ENCODE peak calls at places on chromosomes 11 and 22, in eight cellular contexts. One of them, this sample, is unnamed.

GRCh38 chr11:72441647-72442267 is 7.4 kb upstream of the CLPB start:
- DNase-seq in heart right ventricle: peak; percentile 53
- DNase-seq in pancreas: no peak
- DNase-seq in colonic mucosa: no peak
- DNase-seq in IMR-90: peak; percentile 63
- DNase-seq in A549: no peak
- DNase-seq in CD8-positive, alpha-beta T cell: no peak
- DNase-seq in right lobe of liver: no peak
- DNase-seq in this sample: no peak

GRCh38 chr22:22721681-22722309 is 77.4 kb downstream of the GGTLC2 start:
- DNase-seq in heart right ventricle: no peak
- DNase-seq in pancreas: no peak
- DNase-seq in colonic mucosa: no peak
- DNase-seq in IMR-90: peak; percentile 83
- DNase-seq in A549: no peak
- DNase-seq in CD8-positive, alpha-beta T cell: no peak
- DNase-seq in right lobe of liver: no peak
- DNase-seq in this sample: peak; percentile 87

GRCh38 chr11:102589047-102589459 is 36.1 kb downstream of the MMP20 start:
- DNase-seq in heart right ventricle: no peak
- DNase-seq in pancreas: no peak
- DNase-seq in colonic mucosa: no peak
- DNase-seq in IMR-90: no peak
- DNase-seq in A549: no peak
- DNase-seq in CD8-positive, alpha-beta T cell: no peak
- DNase-seq in right lobe of liver: no peak
- DNase-seq in this sample: no peak

GRCh38 chr11:7490054-7490453 is 4.7 kb downstream of the OLFML1 start:
- DNase-seq in heart right ventricle: no peak
- DNase-seq in pancreas: no peak
- DNase-seq in colonic mucosa: no peak
- DNase-seq in IMR-90: peak; percentile 18
- DNase-seq in A549: no peak
- DNase-seq in CD8-positive, alpha-beta T cell: no peak
- DNase-seq in right lobe of liver: no peak
- DNase-seq in this sample: no peak

GRCh38 chr11:117837791-117838190 is 13.2 kb upstream of the FXYD2 start:
- DNase-seq in heart right ventricle: peak; percentile 1
- DNase-seq in pancreas: peak; percentile 15
- DNase-seq in colonic mucosa: no peak
- DNase-seq in IMR-90: no peak
- DNase-seq in A549: no peak
- DNase-seq in CD8-positive, alpha-beta T cell: no peak
- DNase-seq in right lobe of liver: no peak
- DNase-seq in this sample: peak; percentile 58

GRCh38 chr11:38274031-38274430 is 1676.0 kb upstream of the RAG2 start:
- DNase-seq in heart right ventricle: no peak
- DNase-seq in pancreas: no peak
- DNase-seq in colonic mucosa: no peak
- DNase-seq in IMR-90: no peak
- DNase-seq in A549: no peak
- DNase-seq in CD8-positive, alpha-beta T cell: no peak
- DNase-seq in right lobe of liver: no peak
- DNase-seq in this sample: no peak

GRCh38 chr22:40289991-40290459 is 56.3 kb upstream of the ADSL start:
- DNase-seq in heart right ventricle: no peak
- DNase-seq in pancreas: no peak
- DNase-seq in colonic mucosa: no peak
- DNase-seq in IMR-90: no peak
- DNase-seq in A549: no peak
- DNase-seq in CD8-positive, alpha-beta T cell: peak; percentile 52
- DNase-seq in right lobe of liver: no peak
- DNase-seq in this sample: no peak

GRCh38 chr22:28983788-28984441 is 77.7 kb downstream of the C22orf31 start:
- DNase-seq in heart right ventricle: no peak
- DNase-seq in pancreas: no peak
- DNase-seq in colonic mucosa: no peak
- DNase-seq in IMR-90: no peak
- DNase-seq in A549: no peak
- DNase-seq in CD8-positive, alpha-beta T cell: no peak
- DNase-seq in right lobe of liver: no peak
- DNase-seq in this sample: no peak

GRCh38 chr11:77151804-77152513 is 23.9 kb downstream of the MYO7A start:
- DNase-seq in heart right ventricle: no peak
- DNase-seq in pancreas: no peak
- DNase-seq in colonic mucosa: no peak
- DNase-seq in IMR-90: peak; percentile 32
- DNase-seq in A549: no peak
- DNase-seq in CD8-positive, alpha-beta T cell: peak; percentile 21
- DNase-seq in right lobe of liver: no peak
- DNase-seq in this sample: no peak

GRCh38 chr22:44542561-44543222 is 44.7 kb upstream of the RTL6 start:
- DNase-seq in heart right ventricle: no peak
- DNase-seq in pancreas: no peak
- DNase-seq in colonic mucosa: no peak
- DNase-seq in IMR-90: no peak
- DNase-seq in A549: no peak
- DNase-seq in CD8-positive, alpha-beta T cell: no peak
- DNase-seq in right lobe of liver: no peak
- DNase-seq in this sample: peak; percentile 51

GRCh38 chr11:45929486-45930030 is 7.1 kb downstream of the LARGE2 start:
- DNase-seq in heart right ventricle: no peak
- DNase-seq in pancreas: no peak
- DNase-seq in colonic mucosa: no peak
- DNase-seq in IMR-90: no peak
- DNase-seq in A549: no peak
- DNase-seq in CD8-positive, alpha-beta T cell: no peak
- DNase-seq in right lobe of liver: no peak
- DNase-seq in this sample: peak; percentile 46

GRCh38 chr11:75475767-75476650 is 43.0 kb upstream of the KLHL35 start:
- DNase-seq in heart right ventricle: peak; percentile 39
- DNase-seq in pancreas: no peak
- DNase-seq in colonic mucosa: peak; percentile 32
- DNase-seq in IMR-90: peak; percentile 60
- DNase-seq in A549: no peak
- DNase-seq in CD8-positive, alpha-beta T cell: no peak
- DNase-seq in right lobe of liver: no peak
- DNase-seq in this sample: no peak

GRCh38 chr11:116610190-116610589 is 162.6 kb downstream of the BUD13 start:
- DNase-seq in heart right ventricle: no peak
- DNase-seq in pancreas: no peak
- DNase-seq in colonic mucosa: no peak
- DNase-seq in IMR-90: no peak
- DNase-seq in A549: no peak
- DNase-seq in CD8-positive, alpha-beta T cell: no peak
- DNase-seq in right lobe of liver: no peak
- DNase-seq in this sample: no peak

DNA sequence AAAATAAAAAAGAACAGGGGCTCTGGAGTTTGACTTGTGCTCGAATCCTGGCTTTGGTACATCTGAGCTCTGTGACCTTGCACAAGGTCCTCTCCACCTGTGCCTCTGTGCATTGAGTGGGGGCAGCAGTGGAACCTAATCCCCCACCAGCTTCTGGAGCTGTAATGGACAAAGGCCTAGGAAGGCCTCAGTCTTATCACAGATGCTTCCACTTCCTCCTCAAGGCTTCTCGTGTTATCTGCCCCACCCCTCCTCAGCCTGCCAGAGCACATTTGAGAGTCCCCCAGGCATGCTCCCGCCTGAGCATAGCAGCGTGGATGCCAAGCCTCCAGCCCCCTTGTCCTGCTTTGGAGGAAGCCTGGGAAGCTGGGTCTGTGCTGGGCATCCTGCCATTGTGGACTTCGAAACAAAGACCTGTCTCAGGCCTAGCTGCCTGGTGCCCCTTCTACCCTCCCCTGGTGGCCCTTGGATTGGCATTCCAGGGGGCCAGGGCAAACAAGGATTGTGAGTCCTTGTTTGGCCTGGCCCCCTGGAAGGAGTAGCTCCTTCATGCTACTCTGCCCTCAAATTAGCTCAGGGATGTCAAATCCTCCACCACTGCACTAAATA is 15.0 kb downstream of the SLC35E4 start:
- DNase-seq in heart right ventricle: no peak
- DNase-seq in pancreas: no peak
- DNase-seq in colonic mucosa: no peak
- DNase-seq in IMR-90: no peak
- DNase-seq in A549: no peak
- DNase-seq in CD8-positive, alpha-beta T cell: no peak
- DNase-seq in right lobe of liver: no peak
- DNase-seq in this sample: no peak
- H3K27ac ChIP-seq in heart right ventricle: no peak overlapping the region
- H3K27ac ChIP-seq in pancreas: no peak overlapping the region
- H3K27ac ChIP-seq in colonic mucosa: no peak overlapping the region
- H3K27ac ChIP-seq in IMR-90: no peak overlapping the region
- H3K27ac ChIP-seq in A549: no peak overlapping the region
- H3K27ac ChIP-seq in CD8-positive, alpha-beta T cell: no peak overlapping the region
- H3K27ac ChIP-seq in right lobe of liver: no peak overlapping the region
- H3K27ac ChIP-seq in this sample: no peak overlapping the region

GRCh38 chr22:21657020-21657360 is 8.8 kb upstream of the PPIL2 start:
- DNase-seq in heart right ventricle: no peak
- DNase-seq in pancreas: no peak
- DNase-seq in colonic mucosa: no peak
- DNase-seq in IMR-90: no peak
- DNase-seq in A549: no peak
- DNase-seq in CD8-positive, alpha-beta T cell: no peak
- DNase-seq in right lobe of liver: no peak
- DNase-seq in this sample: no peak
- H3K4me3 ChIP-seq in heart right ventricle: peak overlapping the region; percentile 78
- H3K4me3 ChIP-seq in pancreas: peak overlapping the region; percentile 55
- H3K4me3 ChIP-seq in colonic mucosa: peak overlapping the region; percentile 74
- H3K4me3 ChIP-seq in IMR-90: peak overlapping the region; percentile 82
- H3K4me3 ChIP-seq in A549: peak overlapping the region; percentile 52
- H3K4me3 ChIP-seq in CD8-positive, alpha-beta T cell: peak overlapping the region; percentile 80
- H3K4me3 ChIP-seq in right lobe of liver: no peak overlapping the region
- H3K4me3 ChIP-seq in this sample: peak overlapping the region; percentile 67

GRCh38 chr11:299951-300735 is 817 bp upstream of the IFITM5 start:
- DNase-seq in heart right ventricle: no peak
- DNase-seq in pancreas: no peak
- DNase-seq in colonic mucosa: no peak
- DNase-seq in IMR-90: peak; percentile 28
- DNase-seq in A549: no peak
- DNase-seq in CD8-positive, alpha-beta T cell: no peak
- DNase-seq in right lobe of liver: peak; percentile 16
- DNase-seq in this sample: peak; percentile 61

GRCh38 chr11:298406-299065 is 790 bp downstream of the IFITM5 start:
- DNase-seq in heart right ventricle: no peak
- DNase-seq in pancreas: peak; percentile 29
- DNase-seq in colonic mucosa: no peak
- DNase-seq in IMR-90: no peak
- DNase-seq in A549: no peak
- DNase-seq in CD8-positive, alpha-beta T cell: no peak
- DNase-seq in right lobe of liver: peak; percentile 29
- DNase-seq in this sample: peak; percentile 64

GRCh38 chr11:296976-297665 is 2.2 kb downstream of the IFITM5 start:
- DNase-seq in heart right ventricle: no peak
- DNase-seq in pancreas: no peak
- DNase-seq in colonic mucosa: no peak
- DNase-seq in IMR-90: no peak
- DNase-seq in A549: no peak
- DNase-seq in CD8-positive, alpha-beta T cell: no peak
- DNase-seq in right lobe of liver: no peak
- DNase-seq in this sample: peak; percentile 60

GRCh38 chr11:297666-298405 is 1.5 kb downstream of the IFITM5 start:
- DNase-seq in heart right ventricle: no peak
- DNase-seq in pancreas: peak; percentile 28
- DNase-seq in colonic mucosa: no peak
- DNase-seq in IMR-90: no peak
- DNase-seq in A549: no peak
- DNase-seq in CD8-positive, alpha-beta T cell: no peak
- DNase-seq in right lobe of liver: peak; percentile 18
- DNase-seq in this sample: peak; percentile 63

GRCh38 chr11:299081-299891 is at the start of gene IFITM5:
- DNase-seq in heart right ventricle: no peak
- DNase-seq in pancreas: no peak
- DNase-seq in colonic mucosa: no peak
- DNase-seq in IMR-90: no peak
- DNase-seq in A549: no peak
- DNase-seq in CD8-positive, alpha-beta T cell: no peak
- DNase-seq in right lobe of liver: peak; percentile 22
- DNase-seq in this sample: peak; percentile 64
- H3K27ac ChIP-seq in heart right ventricle: no peak within 1 kb of the TSS
- H3K27ac ChIP-seq in pancreas: no peak within 1 kb of the TSS
- H3K27ac ChIP-seq in colonic mucosa: no peak within 1 kb of the TSS
- H3K27ac ChIP-seq in IMR-90: no peak within 1 kb of the TSS
- H3K27ac ChIP-seq in A549: peak within 1 kb of the TSS; percentile 19
- H3K27ac ChIP-seq in CD8-positive, alpha-beta T cell: no peak within 1 kb of the TSS
- H3K27ac ChIP-seq in right lobe of liver: no peak within 1 kb of the TSS
- H3K27ac ChIP-seq in this sample: no peak within 1 kb of the TSS

DNA sequence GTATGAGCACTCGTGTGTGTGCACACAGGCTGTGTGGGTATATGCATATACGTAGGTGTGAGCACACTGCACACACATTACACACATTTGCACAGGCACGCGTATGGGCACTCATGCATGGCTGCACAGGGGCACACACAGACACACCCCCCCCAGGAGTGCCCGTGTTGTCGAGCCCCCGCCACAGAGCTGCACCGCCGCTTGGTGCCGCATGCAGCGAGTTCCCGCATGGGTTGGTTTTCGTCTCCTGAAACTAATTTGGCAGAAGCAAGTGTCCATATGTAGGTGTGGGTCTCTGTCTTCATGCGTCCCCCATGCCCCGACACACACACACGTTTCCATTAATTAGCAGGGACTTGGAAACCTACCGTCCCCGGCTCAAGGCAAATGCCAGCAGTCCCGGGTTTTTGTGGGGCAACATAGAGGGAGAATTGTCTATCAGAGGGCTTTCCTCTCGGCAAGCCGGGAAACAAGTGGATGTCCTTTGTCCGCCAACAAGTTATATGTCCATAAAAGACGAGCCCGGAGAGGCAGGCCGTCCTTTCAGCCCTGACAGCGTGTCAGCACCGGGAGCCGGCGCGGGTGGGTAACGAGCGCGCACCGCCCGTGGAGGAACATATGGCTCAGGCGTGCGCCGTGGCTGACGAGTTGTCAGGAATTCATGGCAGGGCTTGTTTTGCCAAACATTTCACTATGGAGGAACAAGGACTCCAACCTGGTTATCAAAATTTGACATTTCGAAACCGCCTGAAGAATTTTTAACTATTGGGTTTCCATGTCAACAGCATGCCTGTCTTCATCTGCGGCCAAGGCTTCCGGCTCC is 1291.6 kb downstream of the BRD1 start:
- DNase-seq in heart right ventricle: no peak
- DNase-seq in pancreas: no peak
- DNase-seq in colonic mucosa: no peak
- DNase-seq in IMR-90: no peak
- DNase-seq in A549: no peak
- DNase-seq in CD8-positive, alpha-beta T cell: no peak
- DNase-seq in right lobe of liver: no peak
- DNase-seq in this sample: no peak
- H3K4me3 ChIP-seq in heart right ventricle: no peak overlapping the region
- H3K4me3 ChIP-seq in pancreas: no peak overlapping the region
- H3K4me3 ChIP-seq in colonic mucosa: no peak overlapping the region
- H3K4me3 ChIP-seq in IMR-90: no peak overlapping the region
- H3K4me3 ChIP-seq in A549: no peak overlapping the region
- H3K4me3 ChIP-seq in CD8-positive, alpha-beta T cell: no peak overlapping the region
- H3K4me3 ChIP-seq in right lobe of liver: no peak overlapping the region
- H3K4me3 ChIP-seq in this sample: no peak overlapping the region

DNA sequence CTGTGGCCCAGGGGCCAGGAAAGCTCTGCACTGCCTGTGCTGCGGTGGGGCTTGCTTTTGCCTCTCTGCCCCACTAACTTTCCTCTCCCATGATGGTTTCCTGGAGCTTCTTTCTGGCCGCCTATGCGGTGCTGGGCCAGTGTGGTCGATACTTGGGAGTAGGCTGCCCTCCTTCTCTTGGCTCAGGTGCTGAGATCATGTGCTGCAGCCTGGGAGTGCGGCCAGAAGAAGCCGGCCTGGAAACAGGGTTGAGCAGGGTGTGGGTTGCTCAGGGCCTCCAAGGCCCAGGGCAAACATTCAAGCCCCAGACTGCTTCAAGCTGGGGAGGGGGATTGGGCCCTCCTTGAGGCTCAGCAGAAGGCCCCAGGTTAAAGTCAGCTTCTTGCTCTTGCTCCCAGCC is 125.0 kb downstream of the NTM start:
- DNase-seq in heart right ventricle: peak; percentile 18
- DNase-seq in pancreas: peak; percentile 81
- DNase-seq in colonic mucosa: peak; percentile 22
- DNase-seq in IMR-90: no peak
- DNase-seq in A549: no peak
- DNase-seq in CD8-positive, alpha-beta T cell: no peak
- DNase-seq in right lobe of liver: no peak
- DNase-seq in this sample: no peak
- H3K27ac ChIP-seq in heart right ventricle: no peak overlapping the region
- H3K27ac ChIP-seq in pancreas: no peak overlapping the region
- H3K27ac ChIP-seq in colonic mucosa: no peak overlapping the region
- H3K27ac ChIP-seq in IMR-90: no peak overlapping the region
- H3K27ac ChIP-seq in A549: no peak overlapping the region
- H3K27ac ChIP-seq in CD8-positive, alpha-beta T cell: no peak overlapping the region
- H3K27ac ChIP-seq in right lobe of liver: no peak overlapping the region
- H3K27ac ChIP-seq in this sample: no peak overlapping the region